ENCODE peak calls at places on chromosomes 1 and 21, in eight cellular contexts. J is cardiac fibroblast, O is cardiac muscle cell, I is IMR-90, K is lower leg skin, D is body of pancreas, A is mammary epithelial cell, R is GM23338. U is an unnamed sample.

GRCh38 chr1:31831397-31832378 is 15.9 kb upstream of the SPOCD1 start:
- DNase-seq in J (peak), O (no peak), I (peak), K (peak), D (no peak), A (peak), R (no peak), U (peak)

GRCh38 chr1:52645261-52645660 is 12.3 kb downstream of the SHISAL2A start:
- DNase-seq in J (no peak), O (no peak), I (no peak), K (no peak), D (no peak), A (no peak), R (no peak), U (no peak)

GRCh38 chr21:41361786-41362604 is at the start of gene MX2:
- DNase-seq in J (peak), O (no peak), I (peak), K (peak), D (peak), A (no peak), R (no peak), U (peak)

GRCh38 chr1:35855016-35855700 is 27.9 kb upstream of the AGO1 start:
- DNase-seq in J (no peak), O (no peak), I (no peak), K (no peak), D (no peak), A (no peak), R (peak), U (no peak)

GRCh38 chr1:91980663-91981062 is 31.5 kb downstream of the BRDT start:
- DNase-seq in J (no peak), O (no peak), I (no peak), K (no peak), D (no peak), A (no peak), R (no peak), U (no peak)

GRCh38 chr1:211842518-211842917 is 12.0 kb upstream of the LPGAT1 start:
- DNase-seq in J (no peak), O (no peak), I (no peak), K (no peak), D (no peak), A (no peak), R (no peak), U (no peak)

GRCh38 chr1:198741744-198742143 is 102.9 kb downstream of the PTPRC start:
- DNase-seq in J (peak), O (no peak), I (peak), K (no peak), D (no peak), A (no peak), R (peak), U (no peak)

GRCh38 chr1:147156643-147157042 is 15.6 kb downstream of the PRKAB2 start:
- DNase-seq in J (no peak), O (no peak), I (no peak), K (no peak), D (no peak), A (no peak), R (no peak), U (no peak)

GRCh38 chr1:37233606-37234005 is 199.3 kb upstream of the GRIK3 start:
- DNase-seq in J (no peak), O (no peak), I (no peak), K (no peak), D (no peak), A (peak), R (no peak), U (no peak)

GRCh38 chr1:10701145-10701544 is 95.3 kb downstream of the CASZ1 start:
- DNase-seq in J (no peak), O (no peak), I (no peak), K (no peak), D (no peak), A (no peak), R (no peak), U (no peak)

GRCh38 chr1:11026052-11026451 is 13.6 kb downstream of the TARDBP start:
- DNase-seq in J (no peak), O (no peak), I (no peak), K (peak), D (no peak), A (peak), R (no peak), U (no peak)

GRCh38 chr1:24903011-24903461 is 27.0 kb downstream of the RUNX3 start:
- DNase-seq in J (no peak), O (no peak), I (no peak), K (peak), D (no peak), A (no peak), R (no peak), U (no peak)

GRCh38 chr1:109796484-109797305 is 33.0 kb upstream of the EPS8L3 start:
- DNase-seq in J (peak), O (no peak), I (peak), K (peak), D (no peak), A (no peak), R (no peak), U (no peak)

GRCh38 chr21:43684424-43684823 is 25.1 kb downstream of the RRP1B start:
- DNase-seq in J (peak), O (no peak), I (no peak), K (no peak), D (no peak), A (no peak), R (no peak), U (no peak)

GRCh38 chr1:77639056-77639455 is 43.4 kb downstream of the ZZZ3 start:
- DNase-seq in J (peak), O (no peak), I (peak), K (no peak), D (no peak), A (peak), R (no peak), U (peak)

GRCh38 chr1:62178372-62178771 is 16.3 kb upstream of the L1TD1 start:
- DNase-seq in J (no peak), O (peak), I (no peak), K (no peak), D (no peak), A (no peak), R (no peak), U (no peak)

GRCh38 chr1:201740086-201740541 is 88.8 kb upstream of the IPO9 start:
- DNase-seq in J (no peak), O (peak), I (no peak), K (no peak), D (no peak), A (no peak), R (peak), U (no peak)

GRCh38 chr21:15732290-15732995 is 2.7 kb downstream of the USP25 start:
- DNase-seq in J (peak), O (no peak), I (peak), K (no peak), D (peak), A (peak), R (no peak), U (no peak)

GRCh38 chr1:179876289-179876715 is 1.3 kb downstream of the TOR1AIP2 start:
- DNase-seq in J (peak), O (no peak), I (peak), K (no peak), D (peak), A (peak), R (no peak), U (peak)

DNA sequence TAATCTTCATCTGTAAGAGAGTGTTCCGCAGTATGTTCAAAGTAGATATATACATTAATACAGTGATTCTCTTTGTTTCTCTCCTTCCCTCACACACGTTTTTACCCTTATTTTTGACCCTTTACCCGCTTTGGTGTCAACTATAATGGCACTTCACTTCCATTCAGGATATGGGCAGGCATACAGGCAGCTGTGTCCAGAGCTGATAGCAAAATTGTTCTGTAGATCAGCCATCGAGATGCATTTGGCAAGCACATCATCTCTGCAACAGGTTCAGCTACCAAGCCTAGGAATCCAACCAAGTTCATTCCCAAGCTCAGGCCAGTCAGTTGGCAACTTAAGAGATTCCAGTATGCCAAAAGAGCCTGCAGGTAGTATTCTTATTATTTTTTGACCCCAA is 74.8 kb downstream of the FNBP1L start:
- DNase-seq in J (no peak), O (no peak), I (no peak), K (no peak), D (no peak), A (no peak), R (no peak), U (no peak)
- TF ChIP-seq CTCF in J (no peak), O (no peak), I (no peak), K (no peak), D (no peak), A (no peak), R (no peak), U (no peak)

GRCh38 chr1:172402878-172403573 is 17.5 kb upstream of the C1orf105 start:
- DNase-seq in J (no peak), O (no peak), I (no peak), K (no peak), D (peak), A (no peak), R (no peak), U (no peak)

GRCh38 chr1:172400073-172400737 is 20.3 kb upstream of the C1orf105 start:
- DNase-seq in J (no peak), O (no peak), I (no peak), K (no peak), D (no peak), A (no peak), R (no peak), U (no peak)

GRCh38 chr1:172399369-172400072 is 21.0 kb upstream of the C1orf105 start:
- DNase-seq in J (peak), O (peak), I (peak), K (peak), D (peak), A (peak), R (peak), U (peak)

GRCh38 chr1:172398193-172398592 is 22.3 kb upstream of the C1orf105 start:
- DNase-seq in J (peak), O (no peak), I (peak), K (no peak), D (no peak), A (no peak), R (no peak), U (no peak)

DNA sequence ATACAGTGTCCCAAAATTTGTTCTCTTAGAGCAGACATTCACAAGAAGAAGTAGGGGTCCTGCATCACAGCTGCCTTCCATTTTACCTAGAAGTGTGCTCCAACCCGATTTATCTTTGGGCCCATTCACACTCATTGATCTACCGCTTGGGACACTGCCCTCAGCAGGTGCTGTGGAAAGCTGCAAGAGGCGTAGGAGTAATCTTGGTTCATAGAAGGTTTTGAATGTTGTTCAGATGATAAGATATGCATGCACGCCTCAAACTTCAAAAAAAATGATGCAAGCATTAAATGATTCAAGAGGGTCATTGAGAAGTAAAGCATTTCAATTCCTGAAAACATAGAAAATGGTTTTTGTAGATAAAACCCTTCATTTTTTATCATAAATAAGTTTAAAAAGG is 18.6 kb upstream of the C1orf105 start:
- DNase-seq in J (no peak), O (peak), I (no peak), K (no peak), D (no peak), A (no peak), R (peak), U (no peak)
- TF ChIP-seq CTCF in J (peak), O (peak), I (peak), K (no peak), D (peak), A (peak), R (peak), U (peak)

DNA sequence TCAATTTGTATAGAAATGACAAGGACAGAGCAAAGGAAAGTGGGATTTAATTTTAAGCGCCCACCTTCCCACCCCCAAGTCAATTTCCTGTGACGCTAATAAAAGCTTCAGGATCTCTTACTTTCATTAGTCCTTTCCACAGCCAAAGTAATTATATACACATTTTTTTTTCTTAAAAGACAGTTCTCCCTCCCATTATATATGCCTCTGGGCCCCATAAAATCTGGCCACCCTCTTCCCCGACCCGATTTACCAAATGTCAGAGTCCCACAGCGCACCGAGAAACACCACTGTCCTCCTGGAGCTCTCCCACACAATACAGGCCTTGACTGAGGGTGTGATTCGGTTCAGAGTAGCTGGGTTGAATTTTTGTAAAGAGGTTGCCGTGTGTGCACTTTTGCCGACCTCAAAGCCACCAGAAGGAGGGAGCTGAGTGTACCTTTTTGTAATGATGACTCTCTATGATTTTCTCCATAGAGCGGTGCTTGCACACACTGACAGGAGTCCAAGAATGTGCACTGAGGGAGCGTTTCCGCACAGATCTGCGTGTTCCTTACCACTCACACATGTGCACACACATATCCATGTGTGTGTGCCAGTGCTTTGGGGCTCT is 26.2 kb upstream of the IL10 start:
- DNase-seq in J (no peak), O (no peak), I (no peak), K (no peak), D (no peak), A (no peak), R (no peak), U (no peak)
- TF ChIP-seq CTCF in J (no peak), O (no peak), I (no peak), K (no peak), D (no peak), A (no peak), R (no peak), U (peak)

GRCh38 chr1:236455242-236455641 is 61.2 kb downstream of the EDARADD start:
- DNase-seq in J (no peak), O (no peak), I (no peak), K (no peak), D (no peak), A (peak), R (no peak), U (no peak)

GRCh38 chr1:236457775-236458174 is 63.7 kb downstream of the EDARADD start:
- DNase-seq in J (no peak), O (no peak), I (no peak), K (no peak), D (no peak), A (no peak), R (no peak), U (no peak)

GRCh38 chr1:236451796-236452373 is 57.8 kb downstream of the EDARADD start:
- DNase-seq in J (no peak), O (peak), I (no peak), K (no peak), D (peak), A (peak), R (peak), U (no peak)
- TF ChIP-seq CTCF in J (no peak), O (peak), I (peak), K (no peak), D (peak), A (peak), R (peak), U (peak)

DNA sequence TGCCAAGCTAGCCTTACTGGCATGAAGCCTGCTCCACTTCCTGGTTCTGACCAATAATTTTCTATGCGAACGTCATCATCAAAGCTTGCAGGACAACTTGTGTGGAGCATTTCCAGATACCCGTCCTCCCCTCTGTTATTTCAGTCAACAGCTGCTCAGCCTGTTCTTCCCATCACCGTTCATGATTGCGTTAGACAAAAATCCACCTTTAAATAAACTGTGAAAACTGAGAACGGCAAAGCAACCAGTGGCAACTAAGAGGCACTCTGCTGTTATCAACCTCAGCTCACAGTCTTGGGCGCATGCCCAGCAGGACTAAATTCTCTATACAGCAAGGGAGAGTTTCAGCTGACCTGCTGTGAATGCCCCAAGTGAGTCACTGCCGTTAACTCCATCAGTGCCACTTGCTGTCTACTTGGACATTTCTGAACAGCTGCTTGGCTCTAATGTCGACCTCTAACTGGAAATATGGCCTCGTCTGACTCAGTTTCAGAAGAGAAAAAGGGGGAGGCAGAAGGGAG is 207.4 kb upstream of the RUNX1 start:
- DNase-seq in J (peak), O (peak), I (peak), K (peak), D (peak), A (peak), R (no peak), U (peak)
- TF ChIP-seq CTCF in J (no peak), O (no peak), I (no peak), K (no peak), D (no peak), A (peak), R (no peak), U (no peak)

U was measured in HFFc6.